ENCODE peak calls at places on chromosome 13, in nine cellular contexts. T is AG10803, G is brain microvascular endothelial cell, B is HT1080, F is T-helper 2 cell, D is NCI-H460, M is uterus, O is pancreas, U is T-helper 1 cell. N is an unnamed sample.

GRCh38 chr13:38664920-38665319 is 22.0 kb upstream of the FREM2 start:
- DNase-seq in T (no peak), G (no peak), B (no peak), F (no peak), D (no peak), M (no peak), O (no peak), U (no peak), N (no peak)

GRCh38 chr13:74144269-74144668 is 10.1 kb upstream of the KLF12 start:
- DNase-seq in T (no peak), G (no peak), B (no peak), F (no peak), D (no peak), M (no peak), O (no peak), U (no peak), N (no peak)

GRCh38 chr13:91313581-91313980 is 33.9 kb upstream of the MIR17HG start:
- DNase-seq in T (no peak), G (no peak), B (peak), F (no peak), D (no peak), M (no peak), O (no peak), U (no peak), N (no peak)

GRCh38 chr13:29674532-29674931 is 79.0 kb upstream of the SLC7A1 start:
- DNase-seq in T (peak), G (no peak), B (no peak), F (no peak), D (no peak), M (no peak), O (no peak), U (no peak), N (no peak)

GRCh38 chr13:111179908-111180756 is 65.0 kb downstream of the ARHGEF7 start:
- DNase-seq in T (no peak), G (no peak), B (no peak), F (no peak), D (no peak), M (no peak), O (no peak), U (no peak), N (no peak)

GRCh38 chr13:74661851-74662250 is 527.6 kb upstream of the KLF12 start:
- DNase-seq in T (peak), G (no peak), B (no peak), F (no peak), D (no peak), M (no peak), O (no peak), U (no peak), N (no peak)

GRCh38 chr13:44906758-44907157 is 82.5 kb downstream of the NUFIP1 start:
- DNase-seq in T (peak), G (no peak), B (no peak), F (no peak), D (no peak), M (peak), O (peak), U (no peak), N (no peak)

GRCh38 chr13:112626124-112626523 is 38.2 kb upstream of the TUBGCP3 start:
- DNase-seq in T (no peak), G (no peak), B (no peak), F (no peak), D (no peak), M (no peak), O (no peak), U (no peak), N (no peak)

GRCh38 chr13:35549481-35549880 is 73.0 kb upstream of the MAB21L1 start:
- DNase-seq in T (peak), G (peak), B (peak), F (no peak), D (no peak), M (no peak), O (no peak), U (no peak), N (no peak)

GRCh38 chr13:49791753-49792549 is 531 bp downstream of the KPNA3 start:
- DNase-seq in T (peak), G (peak), B (peak), F (peak), D (no peak), M (peak), O (peak), U (peak), N (peak)

GRCh38 chr13:74280093-74280794 is 146.0 kb upstream of the KLF12 start:
- DNase-seq in T (no peak), G (no peak), B (no peak), F (no peak), D (no peak), M (no peak), O (no peak), U (no peak), N (no peak)

GRCh38 chr13:75635101-75635620 is 969 bp upstream of the LMO7 start:
- DNase-seq in T (no peak), G (no peak), B (no peak), F (no peak), D (no peak), M (no peak), O (no peak), U (peak), N (no peak)

GRCh38 chr13:65378943-65379519 is 1851.1 kb downstream of the PCDH9 start:
- DNase-seq in T (peak), G (no peak), B (no peak), F (no peak), D (peak), M (no peak), O (no peak), U (no peak), N (no peak)

GRCh38 chr13:80441968-80442367 is 101.0 kb upstream of the SPRY2 start:
- DNase-seq in T (no peak), G (no peak), B (no peak), F (no peak), D (no peak), M (no peak), O (no peak), U (no peak), N (no peak)

GRCh38 chr13:79860757-79861156 is 379.8 kb downstream of the NDFIP2 start:
- DNase-seq in T (no peak), G (no peak), B (no peak), F (no peak), D (no peak), M (no peak), O (no peak), U (no peak), N (no peak)

GRCh38 chr13:76641056-76641455 is 245.1 kb downstream of the KCTD12 start:
- DNase-seq in T (peak), G (no peak), B (no peak), F (no peak), D (no peak), M (no peak), O (no peak), U (no peak), N (no peak)

GRCh38 chr13:78409172-78409571 is 194.2 kb downstream of the POU4F1 start:
- DNase-seq in T (no peak), G (no peak), B (no peak), F (no peak), D (no peak), M (no peak), O (no peak), U (no peak), N (no peak)

GRCh38 chr13:24271611-24272451 is 37.5 kb upstream of the C1QTNF9 start:
- DNase-seq in T (peak), G (peak), B (peak), F (no peak), D (no peak), M (peak), O (peak), U (peak), N (no peak)

GRCh38 chr13:107713314-107713713 is 502.0 kb downstream of the LIG4 start:
- DNase-seq in T (no peak), G (no peak), B (no peak), F (no peak), D (no peak), M (no peak), O (no peak), U (no peak), N (no peak)

GRCh38 chr13:102311433-102311796 is 90.4 kb downstream of the FGF14 start:
- DNase-seq in T (no peak), G (no peak), B (no peak), F (no peak), D (no peak), M (no peak), O (no peak), U (no peak), N (no peak)

GRCh38 chr13:108306768-108307332 is 37.3 kb downstream of the TNFSF13B start:
- DNase-seq in T (no peak), G (no peak), B (no peak), F (no peak), D (no peak), M (no peak), O (no peak), U (no peak), N (no peak)

GRCh38 chr13:100848304-100848703 is 173.7 kb upstream of the TMTC4 start:
- DNase-seq in T (no peak), G (no peak), B (no peak), F (no peak), D (no peak), M (no peak), O (no peak), U (no peak), N (no peak)

GRCh38 chr13:52599037-52599852 is 43.0 kb upstream of the HNRNPA1L2 start:
- DNase-seq in T (peak), G (peak), B (peak), F (no peak), D (no peak), M (no peak), O (no peak), U (no peak), N (no peak)

GRCh38 chr13:50375792-50376191 is 360.5 kb downstream of the KCNRG start:
- DNase-seq in T (peak), G (peak), B (peak), F (no peak), D (no peak), M (no peak), O (no peak), U (no peak), N (no peak)

GRCh38 chr13:40031031-40031430 is 375.6 kb downstream of the COG6 start:
- DNase-seq in T (peak), G (peak), B (peak), F (no peak), D (no peak), M (no peak), O (no peak), U (no peak), N (no peak)

GRCh38 chr13:80337706-80338105 is 3.2 kb downstream of the SPRY2 start:
- DNase-seq in T (no peak), G (no peak), B (no peak), F (no peak), D (no peak), M (no peak), O (no peak), U (no peak), N (no peak)

GRCh38 chr13:113369189-113369588 is 5.3 kb upstream of the GRTP1 start:
- DNase-seq in T (no peak), G (no peak), B (no peak), F (no peak), D (no peak), M (no peak), O (no peak), U (no peak), N (no peak)

GRCh38 chr13:24045456-24045996 is 115.0 kb upstream of the SPATA13 start:
- DNase-seq in T (no peak), G (no peak), B (no peak), F (no peak), D (no peak), M (no peak), O (no peak), U (no peak), N (no peak)

GRCh38 chr13:75101997-75102720 is 379.8 kb downstream of the TBC1D4 start:
- DNase-seq in T (peak), G (no peak), B (peak), F (no peak), D (no peak), M (no peak), O (no peak), U (no peak), N (no peak)

GRCh38 chr13:32255744-32256120 is 59.4 kb downstream of the ZAR1L start:
- DNase-seq in T (no peak), G (no peak), B (peak), F (no peak), D (peak), M (no peak), O (no peak), U (no peak), N (no peak)

GRCh38 chr13:111436446-111436845 is 116.0 kb downstream of the TEX29 start:
- DNase-seq in T (no peak), G (no peak), B (no peak), F (no peak), D (no peak), M (no peak), O (no peak), U (no peak), N (no peak)

GRCh38 chr13:94020833-94021232 is 458.6 kb downstream of the DCT start:
- DNase-seq in T (no peak), G (no peak), B (peak), F (no peak), D (peak), M (no peak), O (no peak), U (no peak), N (no peak)

GRCh38 chr13:46896346-46897138 is at the start of gene HTR2A:
- DNase-seq in T (peak), G (peak), B (peak), F (no peak), D (no peak), M (peak), O (no peak), U (no peak), N (no peak)

GRCh38 chr13:85261757-85262346 is 537.4 kb downstream of the SLITRK6 start:
- DNase-seq in T (no peak), G (no peak), B (peak), F (no peak), D (peak), M (no peak), O (no peak), U (no peak), N (no peak)

GRCh38 chr13:30216111-30216510 is 91.2 kb downstream of the KATNAL1 start:
- DNase-seq in T (no peak), G (peak), B (peak), F (no peak), D (no peak), M (no peak), O (no peak), U (no peak), N (no peak)

GRCh38 chr13:31001647-31002046 is 69.2 kb downstream of the TEX26 start:
- DNase-seq in T (no peak), G (peak), B (no peak), F (no peak), D (no peak), M (no peak), O (no peak), U (no peak), N (no peak)

GRCh38 chr13:51175001-51175400 is 47.2 kb upstream of the FAM124A start:
- DNase-seq in T (no peak), G (no peak), B (no peak), F (no peak), D (no peak), M (no peak), O (no peak), U (no peak), N (no peak)

N was measured in activated B cell treated with CpG ODN at 0.5 μM for 24 hours.